ENCODE peak calls at places on chromosomes 2 and 18, in six cellular contexts. One of them, this sample, is unnamed.
A peak's percentile ranks its signal among the peaks of the same experiment; 100 is the strongest.

GRCh38 chr2:120985997-120986651 is 250.5 kb downstream of the GLI2 start:
- DNase-seq in IMR-90: no peak
- DNase-seq in OCI-LY7: no peak
- DNase-seq in GM10248: no peak
- DNase-seq in neural crest cell: no peak
- DNase-seq in nephron progenitor cell: no peak
- DNase-seq in this sample: peak; percentile 60

GRCh38 chr2:191942114-191943103 is 95.5 kb upstream of the CAVIN2 start:
- DNase-seq in IMR-90: peak; percentile 79
- DNase-seq in OCI-LY7: no peak
- DNase-seq in GM10248: no peak
- DNase-seq in neural crest cell: no peak
- DNase-seq in nephron progenitor cell: no peak
- DNase-seq in this sample: no peak

GRCh38 chr18:13619505-13620205 is 106.7 kb downstream of the FAM210A start:
- DNase-seq in IMR-90: no peak
- DNase-seq in OCI-LY7: no peak
- DNase-seq in GM10248: no peak
- DNase-seq in neural crest cell: no peak
- DNase-seq in nephron progenitor cell: no peak
- DNase-seq in this sample: no peak

GRCh38 chr18:66640431-66640830 is 36.5 kb upstream of the CDH19 start:
- DNase-seq in IMR-90: no peak
- DNase-seq in OCI-LY7: no peak
- DNase-seq in GM10248: no peak
- DNase-seq in neural crest cell: no peak
- DNase-seq in nephron progenitor cell: no peak
- DNase-seq in this sample: peak; percentile 63

GRCh38 chr2:105926960-105927678 is 182.4 kb downstream of the NCK2 start:
- DNase-seq in IMR-90: no peak
- DNase-seq in OCI-LY7: peak; percentile 24
- DNase-seq in GM10248: no peak
- DNase-seq in neural crest cell: no peak
- DNase-seq in nephron progenitor cell: no peak
- DNase-seq in this sample: no peak

GRCh38 chr2:196949116-196949515 is 22.6 kb upstream of the PGAP1 start:
- DNase-seq in IMR-90: no peak
- DNase-seq in OCI-LY7: no peak
- DNase-seq in GM10248: no peak
- DNase-seq in neural crest cell: no peak
- DNase-seq in nephron progenitor cell: no peak
- DNase-seq in this sample: no peak

GRCh38 chr2:43041661-43042360 is 184.6 kb downstream of the ZFP36L2 start:
- DNase-seq in IMR-90: peak; percentile 97
- DNase-seq in OCI-LY7: no peak
- DNase-seq in GM10248: no peak
- DNase-seq in neural crest cell: no peak
- DNase-seq in nephron progenitor cell: peak; percentile 86
- DNase-seq in this sample: no peak

GRCh38 chr2:181294979-181295378 is 162.2 kb upstream of the ITGA4 start:
- DNase-seq in IMR-90: no peak
- DNase-seq in OCI-LY7: no peak
- DNase-seq in GM10248: no peak
- DNase-seq in neural crest cell: no peak
- DNase-seq in nephron progenitor cell: no peak
- DNase-seq in this sample: no peak

GRCh38 chr2:14182227-14182946 is 450.1 kb upstream of the LRATD1 start:
- DNase-seq in IMR-90: no peak
- DNase-seq in OCI-LY7: no peak
- DNase-seq in GM10248: no peak
- DNase-seq in neural crest cell: no peak
- DNase-seq in nephron progenitor cell: no peak
- DNase-seq in this sample: no peak

GRCh38 chr2:113005030-113005509 is at the start of gene IL36A:
- DNase-seq in IMR-90: no peak
- DNase-seq in OCI-LY7: no peak
- DNase-seq in GM10248: no peak
- DNase-seq in neural crest cell: no peak
- DNase-seq in nephron progenitor cell: no peak
- DNase-seq in this sample: no peak

GRCh38 chr2:64932327-64933216 is 56.6 kb upstream of the SLC1A4 start:
- DNase-seq in IMR-90: no peak
- DNase-seq in OCI-LY7: peak; percentile 81
- DNase-seq in GM10248: peak; percentile 71
- DNase-seq in neural crest cell: no peak
- DNase-seq in nephron progenitor cell: no peak
- DNase-seq in this sample: no peak

GRCh38 chr2:82539222-82539621 is 1919.9 kb downstream of the SUCLG1 start:
- DNase-seq in IMR-90: no peak
- DNase-seq in OCI-LY7: no peak
- DNase-seq in GM10248: no peak
- DNase-seq in neural crest cell: no peak
- DNase-seq in nephron progenitor cell: no peak
- DNase-seq in this sample: no peak

GRCh38 chr18:62678847-62679535 is 36.4 kb upstream of the PHLPP1 start:
- DNase-seq in IMR-90: no peak
- DNase-seq in OCI-LY7: no peak
- DNase-seq in GM10248: no peak
- DNase-seq in neural crest cell: no peak
- DNase-seq in nephron progenitor cell: no peak
- DNase-seq in this sample: no peak

GRCh38 chr2:117470311-117471095 is 344.0 kb upstream of the DDX18 start:
- DNase-seq in IMR-90: no peak
- DNase-seq in OCI-LY7: peak; percentile 63
- DNase-seq in GM10248: no peak
- DNase-seq in neural crest cell: peak; percentile 52
- DNase-seq in nephron progenitor cell: peak; percentile 46
- DNase-seq in this sample: no peak
- TF ChIP-seq CTCF in IMR-90: peak; percentile 17
- TF ChIP-seq CTCF in OCI-LY7: peak; percentile 86
- TF ChIP-seq CTCF in GM10248: peak; percentile 40
- TF ChIP-seq CTCF in neural crest cell: peak; percentile 72
- TF ChIP-seq CTCF in nephron progenitor cell: peak; percentile 45
- TF ChIP-seq CTCF in this sample: peak; percentile 21

GRCh38 chr2:154699560-154699901 is 1.0 kb downstream of the KCNJ3 start:
- DNase-seq in IMR-90: no peak
- DNase-seq in OCI-LY7: no peak
- DNase-seq in GM10248: no peak
- DNase-seq in neural crest cell: no peak
- DNase-seq in nephron progenitor cell: no peak
- DNase-seq in this sample: no peak

GRCh38 chr2:154698238-154698788 is at the start of gene KCNJ3:
- DNase-seq in IMR-90: no peak
- DNase-seq in OCI-LY7: no peak
- DNase-seq in GM10248: no peak
- DNase-seq in neural crest cell: no peak
- DNase-seq in nephron progenitor cell: no peak
- DNase-seq in this sample: no peak

GRCh38 chr2:154696771-154697170 is 1.7 kb upstream of the KCNJ3 start:
- DNase-seq in IMR-90: no peak
- DNase-seq in OCI-LY7: no peak
- DNase-seq in GM10248: no peak
- DNase-seq in neural crest cell: no peak
- DNase-seq in nephron progenitor cell: no peak
- DNase-seq in this sample: no peak

GRCh38 chr2:154698789-154699559 is 479 bp downstream of the KCNJ3 start:
- DNase-seq in IMR-90: no peak
- DNase-seq in OCI-LY7: no peak
- DNase-seq in GM10248: no peak
- DNase-seq in neural crest cell: no peak
- DNase-seq in nephron progenitor cell: no peak
- DNase-seq in this sample: peak; percentile 69

GRCh38 chr2:154697422-154698237 is 865 bp upstream of the KCNJ3 start:
- DNase-seq in IMR-90: no peak
- DNase-seq in OCI-LY7: no peak
- DNase-seq in GM10248: no peak
- DNase-seq in neural crest cell: peak; percentile 20
- DNase-seq in nephron progenitor cell: peak; percentile 72
- DNase-seq in this sample: peak; percentile 72
- TF ChIP-seq CTCF in IMR-90: no peak
- TF ChIP-seq CTCF in OCI-LY7: no peak
- TF ChIP-seq CTCF in GM10248: no peak
- TF ChIP-seq CTCF in neural crest cell: peak; percentile 18
- TF ChIP-seq CTCF in nephron progenitor cell: no peak
- TF ChIP-seq CTCF in this sample: no peak

GRCh38 chr2:213152888-213153287 is 1.5 kb upstream of the IKZF2 start:
- DNase-seq in IMR-90: no peak
- DNase-seq in OCI-LY7: no peak
- DNase-seq in GM10248: no peak
- DNase-seq in neural crest cell: no peak
- DNase-seq in nephron progenitor cell: no peak
- DNase-seq in this sample: no peak

GRCh38 chr2:213149949-213150314 is 1.5 kb downstream of the IKZF2 start:
- DNase-seq in IMR-90: no peak
- DNase-seq in OCI-LY7: peak; percentile 25
- DNase-seq in GM10248: no peak
- DNase-seq in neural crest cell: no peak
- DNase-seq in nephron progenitor cell: no peak
- DNase-seq in this sample: no peak

GRCh38 chr2:213151437-213152064 is at the start of gene IKZF2:
- DNase-seq in IMR-90: peak; percentile 94
- DNase-seq in OCI-LY7: peak; percentile 95
- DNase-seq in GM10248: peak; percentile 75
- DNase-seq in neural crest cell: peak; percentile 66
- DNase-seq in nephron progenitor cell: peak; percentile 83
- DNase-seq in this sample: peak; percentile 79

GRCh38 chr2:213150315-213150951 is 979 bp downstream of the IKZF2 start:
- DNase-seq in IMR-90: peak; percentile 13
- DNase-seq in OCI-LY7: peak; percentile 41
- DNase-seq in GM10248: no peak
- DNase-seq in neural crest cell: peak; percentile 11
- DNase-seq in nephron progenitor cell: peak; percentile 42
- DNase-seq in this sample: no peak

DNA sequence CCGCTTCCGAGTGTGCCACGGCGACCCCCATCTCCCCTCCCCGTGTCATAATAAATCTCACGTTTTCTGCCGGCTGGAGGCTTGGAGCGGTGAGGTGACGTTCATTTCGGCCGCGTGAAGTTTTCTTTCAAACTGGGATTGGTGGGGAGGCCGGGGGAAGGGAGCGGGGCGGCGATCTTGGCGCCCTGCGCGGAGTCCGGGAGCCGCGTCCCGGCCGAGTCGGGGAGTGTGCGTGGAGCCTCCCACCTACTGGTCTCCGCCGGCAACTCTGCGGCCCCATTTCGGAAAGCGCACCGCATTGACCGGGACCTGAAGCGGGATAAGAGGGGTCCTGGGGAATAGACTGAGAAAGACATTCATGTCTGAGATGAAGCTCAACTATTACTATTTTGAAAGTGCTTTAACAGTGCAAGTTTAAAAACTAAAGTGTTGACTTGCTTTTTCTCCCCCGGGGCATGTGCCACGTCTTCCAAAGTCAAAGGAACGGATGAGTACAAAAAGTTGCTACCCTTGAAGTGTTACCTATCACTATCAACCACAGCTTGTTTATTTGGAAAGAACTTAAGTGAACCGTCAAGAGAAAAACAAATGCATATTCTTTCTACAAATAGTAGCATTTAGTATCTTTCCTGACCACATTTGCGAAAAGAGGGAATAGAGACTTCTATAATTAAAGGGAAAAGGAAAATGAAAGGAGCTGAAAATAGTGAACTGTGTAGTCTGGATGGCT is 818 bp upstream of the IKZF2 start:
- DNase-seq in IMR-90: peak; percentile 77
- DNase-seq in OCI-LY7: peak; percentile 53
- DNase-seq in GM10248: peak; percentile 35
- DNase-seq in neural crest cell: peak; percentile 51
- DNase-seq in nephron progenitor cell: peak; percentile 74
- DNase-seq in this sample: peak; percentile 68
- TF ChIP-seq CTCF in IMR-90: peak; percentile 49
- TF ChIP-seq CTCF in OCI-LY7: peak; percentile 42
- TF ChIP-seq CTCF in GM10248: peak; percentile 26
- TF ChIP-seq CTCF in neural crest cell: peak; percentile 43
- TF ChIP-seq CTCF in nephron progenitor cell: no peak
- TF ChIP-seq CTCF in this sample: peak; percentile 42

GRCh38 chr2:70537840-70538239 is 15.8 kb downstream of the TGFA start:
- DNase-seq in IMR-90: no peak
- DNase-seq in OCI-LY7: no peak
- DNase-seq in GM10248: no peak
- DNase-seq in neural crest cell: no peak
- DNase-seq in nephron progenitor cell: no peak
- DNase-seq in this sample: no peak

GRCh38 chr2:70546885-70547284 is 6.7 kb downstream of the TGFA start:
- DNase-seq in IMR-90: no peak
- DNase-seq in OCI-LY7: no peak
- DNase-seq in GM10248: no peak
- DNase-seq in neural crest cell: no peak
- DNase-seq in nephron progenitor cell: no peak
- DNase-seq in this sample: no peak

GRCh38 chr2:70536517-70537060 is 17.0 kb downstream of the TGFA start:
- DNase-seq in IMR-90: no peak
- DNase-seq in OCI-LY7: no peak
- DNase-seq in GM10248: no peak
- DNase-seq in neural crest cell: no peak
- DNase-seq in nephron progenitor cell: no peak
- DNase-seq in this sample: no peak

GRCh38 chr2:70546376-70546775 is 7.2 kb downstream of the TGFA start:
- DNase-seq in IMR-90: no peak
- DNase-seq in OCI-LY7: no peak
- DNase-seq in GM10248: no peak
- DNase-seq in neural crest cell: no peak
- DNase-seq in nephron progenitor cell: no peak
- DNase-seq in this sample: no peak

GRCh38 chr2:70541481-70542020 is 12.1 kb downstream of the TGFA start:
- DNase-seq in IMR-90: no peak
- DNase-seq in OCI-LY7: no peak
- DNase-seq in GM10248: no peak
- DNase-seq in neural crest cell: no peak
- DNase-seq in nephron progenitor cell: no peak
- DNase-seq in this sample: no peak
- TF ChIP-seq CTCF in IMR-90: no peak
- TF ChIP-seq CTCF in OCI-LY7: no peak
- TF ChIP-seq CTCF in GM10248: no peak
- TF ChIP-seq CTCF in neural crest cell: no peak
- TF ChIP-seq CTCF in nephron progenitor cell: no peak
- TF ChIP-seq CTCF in this sample: no peak

This sample was measured in tibial artery.